ENCODE peak calls at places on chromosomes 11 and 22, in five cellular contexts. M is tibial artery, G is cardiac muscle cell, H is adrenal gland, P is HAP-1. E is an unnamed sample.

GRCh38 chr11:18706330-18707243 is 8.0 kb downstream of the TMEM86A start:
- DNase-seq in M (peak; percentile 82), G (peak; percentile 77), H (peak; percentile 67), P (no peak), E (peak; percentile 57)

GRCh38 chr11:106937113-106937512 is 81.2 kb downstream of the GUCY1A2 start:
- DNase-seq in M (no peak), G (no peak), H (no peak), P (no peak), E (no peak)

GRCh38 chr22:42243802-42244060 is 26.7 kb downstream of the TCF20 start:
- DNase-seq in M (no peak), G (no peak), H (no peak), P (no peak), E (no peak)

GRCh38 chr11:113189909-113190667 is 124.3 kb upstream of the TTC12 start:
- DNase-seq in M (no peak), G (peak; percentile 92), H (peak; percentile 88), P (no peak), E (no peak)

GRCh38 chr11:17221968-17222367 is 14.2 kb upstream of the PIK3C2A start:
- DNase-seq in M (no peak), G (peak; percentile 46), H (no peak), P (no peak), E (no peak)

GRCh38 chr11:70201876-70202861 is 927 bp upstream of the FADD start:
- DNase-seq in M (no peak), G (peak; percentile 74), H (no peak), P (no peak), E (no peak)

GRCh38 chr22:29202231-29203192 is 3.2 kb upstream of the EMID1 start:
- DNase-seq in M (no peak), G (peak; percentile 90), H (peak; percentile 53), P (no peak), E (peak; percentile 73)

GRCh38 chr11:35579557-35580396 is 38.5 kb upstream of the FJX1 start:
- DNase-seq in M (no peak), G (peak; percentile 93), H (no peak), P (no peak), E (no peak)

GRCh38 chr22:42562684-42563083 is 8.9 kb downstream of the SERHL2 start:
- DNase-seq in M (no peak), G (no peak), H (no peak), P (no peak), E (no peak)

GRCh38 chr11:29251738-29252137 is 765.1 kb downstream of the KCNA4 start:
- DNase-seq in M (no peak), G (no peak), H (no peak), P (no peak), E (no peak)

GRCh38 chr22:18060646-18061620 is 16.9 kb upstream of the PEX26 start:
- DNase-seq in M (no peak), G (no peak), H (no peak), P (no peak), E (no peak)

GRCh38 chr22:46028069-46028991 is 51.4 kb upstream of the WNT7B start:
- DNase-seq in M (peak; percentile 66), G (no peak), H (peak; percentile 19), P (no peak), E (no peak)

GRCh38 chr11:116507849-116508695 is 264.7 kb downstream of the BUD13 start:
- DNase-seq in M (peak; percentile 48), G (no peak), H (no peak), P (no peak), E (no peak)

GRCh38 chr11:64710418-64711137 is 12.4 kb downstream of the NRXN2 start:
- DNase-seq in M (no peak), G (no peak), H (no peak), P (no peak), E (no peak)

GRCh38 chr11:44004452-44004833 is 43.3 kb upstream of the ACCSL start:
- DNase-seq in M (peak; percentile 46), G (no peak), H (no peak), P (no peak), E (no peak)

GRCh38 chr22:40025856-40026255 is 31.1 kb downstream of the FAM83F start:
- DNase-seq in M (no peak), G (no peak), H (no peak), P (no peak), E (no peak)

GRCh38 chr11:10623797-10624761 is 55.6 kb upstream of the LYVE1 start:
- DNase-seq in M (peak; percentile 82), G (peak; percentile 38), H (no peak), P (no peak), E (no peak)

GRCh38 chr22:36587289-36588154 is 58.6 kb upstream of the EIF3D start:
- DNase-seq in M (no peak), G (peak; percentile 47), H (peak; percentile 34), P (no peak), E (no peak)

GRCh38 chr11:87030458-87031054 is 7.2 kb upstream of the TMEM135 start:
- DNase-seq in M (no peak), G (peak; percentile 5), H (no peak), P (no peak), E (peak; percentile 20)

GRCh38 chr11:64990222-64990918 is 6.4 kb downstream of the BATF2 start:
- DNase-seq in M (peak; percentile 68), G (peak; percentile 72), H (peak; percentile 64), P (no peak), E (no peak)

GRCh38 chr11:4118107-4118506 is 23.5 kb downstream of the RRM1 start:
- DNase-seq in M (no peak), G (peak; percentile 48), H (no peak), P (no peak), E (no peak)

GRCh38 chr11:44445500-44446340 is 119.7 kb upstream of the CD82 start:
- DNase-seq in M (peak; percentile 42), G (no peak), H (no peak), P (no peak), E (no peak)

GRCh38 chr11:46826310-46827044 is 19.6 kb downstream of the CKAP5 start:
- DNase-seq in M (peak; percentile 92), G (peak; percentile 85), H (peak; percentile 89), P (no peak), E (peak; percentile 65)

GRCh38 chr11:64223001-64223651 is 2.9 kb downstream of the TRPT1 start:
- DNase-seq in M (no peak), G (no peak), H (no peak), P (no peak), E (no peak)

GRCh38 chr11:8610532-8611116 is 16.6 kb upstream of the STK33 start:
- DNase-seq in M (no peak), G (no peak), H (peak; percentile 95), P (no peak), E (no peak)

DNA sequence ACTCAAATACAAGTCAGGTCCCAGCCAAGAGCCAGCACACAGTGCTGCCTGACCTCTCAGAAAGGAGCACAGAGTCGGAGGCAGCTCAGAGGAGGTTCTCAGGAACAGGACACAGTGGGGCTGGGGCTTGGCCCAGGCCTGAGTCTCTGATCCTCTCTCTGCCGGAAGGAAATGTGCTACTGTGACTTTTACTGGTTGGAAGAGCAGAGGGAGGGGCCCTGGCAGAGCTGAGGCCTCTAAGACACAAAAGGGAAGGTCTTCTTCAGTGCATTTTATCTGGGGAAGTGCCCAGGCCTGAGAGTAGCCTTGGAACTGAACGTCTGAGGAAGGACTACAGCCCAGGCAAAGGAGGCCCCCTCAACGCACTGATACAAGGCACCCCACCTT is 16.2 kb upstream of the CASTOR1 start:
- DNase-seq in M (peak; percentile 86), G (peak; percentile 62), H (peak; percentile 82), P (no peak), E (peak; percentile 92)
- H3K4me1 ChIP-seq in M (peaks cover 60% of the 10 kb centered on the region), G (no peaks in the 10 kb centered on the region), H (peaks cover 50% of the 10 kb centered on the region), P (no peaks in the 10 kb centered on the region), E (peaks cover 97% of the 10 kb centered on the region)

DNA sequence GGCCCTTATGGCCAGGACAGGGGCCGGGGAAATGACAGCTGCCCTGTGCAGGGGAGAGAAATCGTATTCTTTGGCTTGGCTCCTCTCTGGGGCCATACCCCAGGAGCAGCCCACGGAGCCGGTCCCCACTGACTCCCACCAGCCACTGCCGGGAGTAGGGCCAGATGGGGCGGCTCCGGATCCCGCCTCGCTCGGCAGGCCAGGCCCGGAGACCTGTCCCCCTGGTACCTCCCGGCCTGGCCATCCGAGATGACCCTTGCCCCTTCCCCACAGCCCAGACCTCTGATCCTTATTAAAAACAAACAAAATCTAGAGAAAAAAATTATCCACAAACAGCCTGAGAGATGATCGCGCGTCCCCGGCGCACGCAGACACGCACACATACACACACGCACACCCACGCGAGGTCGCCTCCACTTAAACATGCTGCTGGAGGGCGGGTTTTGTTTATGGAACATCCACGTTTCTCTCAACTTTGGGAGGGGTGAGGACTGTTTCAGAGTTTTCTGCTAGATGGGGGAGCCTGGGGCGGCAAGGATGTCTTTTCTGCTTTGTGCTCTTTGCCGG is 59.1 kb downstream of the IGLL1 start:
- DNase-seq in M (no peak), G (peak; percentile 64), H (no peak), P (no peak), E (no peak)
- H3K4me3 ChIP-seq in M (peak overlapping the region; percentile 55), G (no peak overlapping the region), H (no peak overlapping the region), P (peak overlapping the region; percentile 26), E (no peak overlapping the region)

GRCh38 chr11:110077866-110078325 is 15.3 kb upstream of the ZC3H12C start:
- DNase-seq in M (no peak), G (peak; percentile 53), H (peak; percentile 62), P (peak; percentile 90), E (peak; percentile 6)

GRCh38 chr11:110076388-110076965 is 16.7 kb upstream of the ZC3H12C start:
- DNase-seq in M (no peak), G (no peak), H (no peak), P (peak; percentile 74), E (no peak)

GRCh38 chr11:110075822-110076208 is 17.4 kb upstream of the ZC3H12C start:
- DNase-seq in M (no peak), G (no peak), H (no peak), P (no peak), E (no peak)

GRCh38 chr11:110078923-110079544 is 14.2 kb upstream of the ZC3H12C start:
- DNase-seq in M (no peak), G (no peak), H (no peak), P (no peak), E (no peak)

DNA sequence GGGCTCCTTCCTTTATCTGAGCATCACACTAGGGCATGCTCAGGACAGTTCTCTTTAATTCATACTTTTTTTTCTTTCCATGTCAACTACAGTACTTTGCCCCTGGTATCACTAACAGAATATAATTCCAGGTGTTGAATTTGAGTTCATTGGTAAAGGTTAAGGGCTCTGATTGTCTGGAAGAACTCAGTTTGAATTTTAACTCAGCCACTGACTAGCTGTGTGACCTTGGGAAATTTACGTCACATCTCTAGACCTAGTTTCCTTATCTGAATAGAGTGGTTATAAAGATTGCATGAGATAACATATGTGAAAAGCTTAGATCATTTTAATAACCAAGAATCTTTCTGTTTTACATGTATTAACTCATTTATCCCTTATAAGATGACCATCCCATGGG is 15.9 kb upstream of the ZC3H12C start:
- DNase-seq in M (no peak), G (no peak), H (no peak), P (no peak), E (no peak)
- H3K9me3 ChIP-seq in M (no peaks in the 10 kb centered on the region), G (no peaks in the 10 kb centered on the region), H (peaks cover 6% of the 10 kb centered on the region), P (peaks cover 6% of the 10 kb centered on the region), E (no peaks in the 10 kb centered on the region)

DNA sequence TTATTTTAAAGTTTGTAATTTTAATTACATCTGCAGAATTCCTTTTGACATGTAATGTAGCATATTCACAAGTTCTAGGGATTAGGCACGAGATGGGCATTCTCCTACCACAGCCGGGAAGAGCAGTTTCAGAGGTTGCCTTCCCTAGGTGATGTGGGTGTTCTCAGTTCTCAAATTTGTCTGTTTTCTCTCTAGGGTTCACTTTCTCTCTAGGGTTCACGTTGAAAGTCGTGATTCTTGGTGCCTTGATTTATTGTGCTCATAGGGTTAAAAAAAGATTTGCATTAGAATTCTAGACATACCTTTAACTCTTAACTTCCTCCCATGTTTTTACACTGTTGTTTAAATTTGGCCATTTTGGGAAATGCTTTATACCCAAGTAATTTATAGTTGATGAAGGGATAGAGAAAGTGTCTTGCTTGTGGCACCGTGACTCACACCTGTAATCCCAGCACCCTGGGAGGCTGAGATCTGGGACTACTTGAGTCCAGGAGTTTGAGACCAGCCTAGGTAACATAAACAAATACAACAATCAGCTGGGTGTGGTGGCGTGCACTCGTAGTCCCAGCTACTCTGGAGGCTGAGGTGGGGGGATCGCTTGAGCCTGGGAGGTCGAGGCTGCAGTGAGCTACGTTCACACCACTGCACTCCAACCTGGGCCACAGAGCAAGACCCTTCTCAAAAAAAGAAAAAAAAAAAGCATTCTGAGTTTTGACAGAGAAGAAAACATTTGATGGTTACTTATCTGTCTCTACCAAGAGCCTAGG is 3.6 kb downstream of the MED15 start:
- DNase-seq in M (no peak), G (no peak), H (no peak), P (no peak), E (no peak)
- H3K4me1 ChIP-seq in M (peaks cover 33% of the 10 kb centered on the region), G (peaks cover 22% of the 10 kb centered on the region), H (peaks cover 45% of the 10 kb centered on the region), P (peaks cover 21% of the 10 kb centered on the region), E (peaks cover 57% of the 10 kb centered on the region)

E was measured in CD4-positive, CD25-positive, alpha-beta regulatory T cell.